ENCODE peak calls at places on chromosome 22, in eight cellular contexts. A is cardiac fibroblast; M is GM12865; G is CD8-positive, alpha-beta memory T cell; I is HCT116; R is ascending aorta; O is astrocyte of the spinal cord; T is tibial nerve. S is an unnamed sample.

GRCh38 chr22:20084547-20085413 is 4.7 kb downstream of the DGCR8 start:
- DNase-seq in G (no peak), R (no peak), I (no peak), T (no peak), A (peak), M (no peak), O (no peak), S (no peak)

GRCh38 chr22:41302016-41302767 is 867 bp downstream of the ZC3H7B start:
- DNase-seq in I (no peak), R (no peak), T (no peak), O (no peak), M (no peak), G (no peak), A (no peak), S (no peak)

GRCh38 chr22:35838849-35839646 is 121.4 kb downstream of the APOL5 start:
- DNase-seq in A (peak), R (no peak), I (peak), T (peak), O (peak), G (no peak), M (peak), S (no peak)

GRCh38 chr22:32660292-32660691 is 141.2 kb upstream of the TIMP3 start:
- DNase-seq in M (peak), R (no peak), O (peak), A (peak), G (no peak), T (peak), I (peak), S (no peak)

GRCh38 chr22:48154169-48154942 is 1391.9 kb downstream of the TBC1D22A start:
- DNase-seq in I (no peak), A (no peak), M (no peak), G (no peak), R (no peak), O (no peak), T (no peak), S (no peak)

GRCh38 chr22:27159016-27159415 is 501.6 kb downstream of the MIAT start:
- DNase-seq in G (no peak), A (no peak), I (no peak), R (no peak), M (no peak), T (no peak), O (no peak), S (no peak)

GRCh38 chr22:19523240-19524169 is 705 bp downstream of the CLDN5 start:
- DNase-seq in M (peak), I (no peak), A (peak), O (peak), R (no peak), G (no peak), T (no peak), S (no peak)

GRCh38 chr22:24830205-24830979 is 24.4 kb downstream of the SGSM1 start:
- DNase-seq in I (no peak), R (no peak), M (no peak), O (no peak), G (no peak), A (no peak), T (no peak), S (no peak)

GRCh38 chr22:48098243-48098935 is 1335.9 kb downstream of the TBC1D22A start:
- DNase-seq in G (peak), M (peak), R (no peak), O (no peak), I (no peak), T (no peak), A (no peak), S (no peak)

GRCh38 chr22:46803936-46804335 is 41.5 kb downstream of the TBC1D22A start:
- DNase-seq in I (no peak), T (no peak), R (no peak), G (no peak), O (no peak), M (no peak), A (no peak), S (no peak)

GRCh38 chr22:50136431-50137047 is 34.0 kb upstream of the PANX2 start:
- DNase-seq in T (no peak), G (no peak), I (no peak), M (no peak), O (peak), A (no peak), R (no peak), S (no peak)

GRCh38 chr22:32531955-32532818 is 57.6 kb downstream of the FBXO7 start:
- DNase-seq in M (no peak), A (peak), R (no peak), T (peak), I (no peak), O (peak), G (no peak), S (peak)

GRCh38 chr22:24011735-24012068 is 598 bp downstream of the CABIN1 start:
- DNase-seq in O (peak), A (peak), T (no peak), R (no peak), G (no peak), I (no peak), M (no peak), S (no peak)

GRCh38 chr22:48954781-48955311 is 872.8 kb downstream of the BRD1 start:
- DNase-seq in I (no peak), T (no peak), A (no peak), M (no peak), R (no peak), G (no peak), O (no peak), S (no peak)

DNA sequence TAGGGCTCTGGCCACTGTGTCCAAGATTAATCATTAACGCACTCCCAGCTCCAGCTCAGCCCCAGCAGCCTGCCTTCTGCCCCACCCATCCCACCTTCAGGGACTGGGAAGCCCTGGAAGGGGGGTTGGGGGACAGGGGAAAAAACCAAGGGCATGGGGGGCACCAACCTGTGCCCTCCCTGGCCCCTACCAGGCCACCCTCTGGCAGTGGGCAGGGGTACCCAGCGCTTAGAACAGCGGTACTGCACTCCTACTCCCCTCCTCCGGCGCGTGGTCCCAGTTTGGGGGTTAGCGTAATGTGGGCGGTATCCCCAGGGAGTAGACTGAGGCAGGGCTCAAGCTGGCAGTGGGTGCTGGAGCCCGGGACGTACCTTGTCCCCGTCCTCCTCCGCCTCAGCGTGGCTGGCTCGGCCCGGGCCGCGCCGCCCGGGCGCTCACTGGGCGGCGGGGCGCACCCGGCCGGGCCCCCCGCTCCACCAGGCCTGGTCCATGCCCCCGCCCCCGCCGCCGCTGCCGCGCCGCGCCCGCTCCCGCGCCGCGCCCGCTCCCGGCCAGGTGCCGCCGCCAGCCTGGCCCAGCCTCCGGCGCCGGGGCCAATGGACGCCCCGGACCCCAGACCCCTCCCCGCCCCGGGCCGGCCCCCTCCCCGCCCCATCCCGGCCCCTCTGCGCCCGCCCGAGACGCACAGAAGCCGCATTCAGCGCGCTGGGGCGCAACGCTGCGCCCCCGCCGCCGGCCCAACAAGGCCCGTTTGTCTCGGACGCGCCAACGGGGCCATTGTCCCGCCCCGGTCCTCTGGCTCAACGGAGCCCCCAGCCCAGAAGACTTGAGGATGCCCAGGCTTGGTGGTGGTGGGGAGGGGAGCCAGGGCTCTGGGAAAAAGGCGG is at the start of gene GAL3ST1:
- DNase-seq in A (no peak), O (no peak), M (no peak), T (no peak), G (no peak), I (no peak), R (no peak), S (no peak)
- H3K4me3 ChIP-seq in A (no peak), O (no peak), M (no peak), T (peak), G (no peak), I (no peak), R (peak), S (peak)

GRCh38 chr22:28585324-28585723 is 94.3 kb downstream of the TTC28 start:
- DNase-seq in G (no peak), M (no peak), O (no peak), T (no peak), A (no peak), I (no peak), R (no peak), S (no peak)

GRCh38 chr22:28582806-28583205 is 96.8 kb downstream of the TTC28 start:
- DNase-seq in A (peak), T (no peak), I (no peak), R (no peak), O (peak), M (no peak), G (no peak), S (no peak)

DNA sequence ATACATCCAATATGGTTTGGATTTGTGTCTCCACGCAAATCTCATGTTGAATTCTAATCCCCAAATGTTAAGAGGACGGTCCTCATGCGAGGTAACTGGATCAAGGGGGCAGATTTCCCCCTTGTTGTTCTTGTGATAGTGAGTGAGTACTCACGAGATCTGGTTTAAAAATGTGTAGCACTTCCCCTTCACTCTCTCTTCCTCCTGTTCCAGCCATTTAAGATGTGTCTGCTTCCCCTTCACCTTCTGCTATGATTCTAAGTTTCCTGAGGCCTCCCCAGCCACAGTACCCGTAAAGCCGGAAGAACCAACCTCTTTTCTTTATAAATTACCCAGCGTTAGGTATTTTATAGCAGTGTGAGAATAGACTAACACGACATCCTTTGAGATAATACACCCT is 98.6 kb downstream of the TTC28 start:
- DNase-seq in A (no peak), R (no peak), O (no peak), I (no peak), M (no peak), T (no peak), G (no peak), S (no peak)
- H3K4me3 ChIP-seq in A (no peak), R (no peak), O (no peak), I (no peak), M (no peak), T (no peak), G (no peak), S (no peak)

GRCh38 chr22:42697542-42698013 is 23.1 kb downstream of the A4GALT start:
- DNase-seq in O (peak), R (peak), T (no peak), G (no peak), A (peak), I (peak), M (no peak), S (peak)
- H3K4me3 ChIP-seq in O (no peak), R (no peak), T (no peak), G (no peak), A (no peak), I (peak), M (no peak), S (no peak)

DNA sequence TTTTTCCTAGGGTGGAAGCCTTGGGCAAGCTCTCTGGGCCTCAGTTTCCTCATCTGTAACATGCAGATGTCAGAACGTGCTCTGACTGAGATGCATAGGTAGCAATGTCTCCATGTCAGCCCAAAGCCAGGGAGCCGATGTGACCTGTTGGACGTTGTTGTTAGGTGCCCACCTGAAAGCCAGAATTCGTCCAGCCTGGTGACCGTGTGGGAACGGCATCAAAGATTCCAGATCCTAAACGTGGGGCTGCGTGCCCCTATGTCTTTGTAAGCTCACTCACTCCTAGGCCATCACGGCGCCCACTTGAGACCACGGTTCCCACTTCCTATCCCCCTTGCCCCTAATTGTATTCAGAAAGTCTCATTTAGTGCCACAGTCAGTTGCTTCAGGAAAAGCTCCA is 48.2 kb downstream of the FBLN1 start:
- DNase-seq in I (no peak), R (no peak), O (no peak), M (no peak), G (no peak), A (no peak), T (no peak), S (no peak)
- H3K4me3 ChIP-seq in I (no peak), R (no peak), O (no peak), M (no peak), G (no peak), A (no peak), T (no peak), S (no peak)

GRCh38 chr22:38348751-38349496 is 31.7 kb upstream of the CSNK1E start:
- DNase-seq in R (no peak), O (no peak), T (peak), I (no peak), G (peak), M (no peak), A (no peak), S (no peak)

GRCh38 chr22:38347944-38348750 is 30.9 kb upstream of the CSNK1E start:
- DNase-seq in M (peak), G (peak), A (peak), R (no peak), T (peak), O (no peak), I (no peak), S (no peak)

GRCh38 chr22:38345782-38346181 is 28.5 kb upstream of the CSNK1E start:
- DNase-seq in R (no peak), A (no peak), I (no peak), O (no peak), T (no peak), M (no peak), G (peak), S (no peak)

GRCh38 chr22:38347181-38347943 is 30.1 kb upstream of the CSNK1E start:
- DNase-seq in I (no peak), T (peak), G (peak), M (no peak), A (no peak), O (no peak), R (no peak), S (no peak)

DNA sequence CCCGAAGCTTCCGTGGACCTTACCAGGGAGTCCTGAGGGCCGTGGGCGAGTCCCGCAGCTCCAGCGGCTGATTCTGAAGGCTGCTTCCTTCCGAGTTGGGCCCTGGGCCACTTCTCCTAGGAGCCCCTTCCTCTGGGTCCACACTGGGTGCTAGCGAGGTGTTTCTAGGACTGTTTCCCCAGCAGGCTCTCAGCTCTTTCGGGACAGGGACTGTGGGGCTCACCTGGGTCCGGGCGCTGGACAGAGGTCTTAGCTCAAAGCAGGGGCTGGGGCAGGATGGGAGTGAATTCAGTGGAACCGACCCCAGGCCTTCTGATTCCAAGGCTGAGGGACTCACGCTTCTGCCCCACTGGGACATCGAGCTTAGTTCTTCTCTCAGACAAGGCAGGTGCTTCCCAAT is 29.3 kb upstream of the CSNK1E start:
- DNase-seq in O (no peak), M (no peak), A (no peak), G (peak), T (no peak), I (no peak), R (no peak), S (no peak)
- H3K4me3 ChIP-seq in O (no peak), M (no peak), A (no peak), G (no peak), T (no peak), I (no peak), R (no peak), S (no peak)

GRCh38 chr22:39534591-39535301 is 2.2 kb upstream of the RPS19BP1 start:
- DNase-seq in M (peak), T (peak), I (no peak), O (peak), G (peak), A (peak), R (no peak), S (no peak)
- H3K4me3 ChIP-seq in M (no peak), T (peak), I (peak), O (no peak), G (no peak), A (no peak), R (peak), S (no peak)

GRCh38 chr22:30490399-30490798 is 15.1 kb downstream of the SEC14L4 start:
- DNase-seq in M (no peak), I (no peak), R (no peak), A (no peak), O (no peak), G (no peak), T (no peak), S (no peak)
- H3K4me3 ChIP-seq in M (no peak), I (no peak), R (no peak), A (no peak), O (no peak), G (no peak), T (no peak), S (no peak)

S was measured in thoracic aorta.